ENCODE peak calls at places on chromosomes 4 and X, in eight cellular contexts. One of them, this sample, is unnamed.

GRCh38 chrX:5236096-5236495 is 992.6 kb downstream of the NLGN4X start:
- DNase-seq in suprapubic skin: no peak
- DNase-seq in prostate gland: no peak
- DNase-seq in stomach: no peak
- DNase-seq in HepG2: no peak
- DNase-seq in A549: peak; percentile 1
- DNase-seq in IMR-90: no peak
- DNase-seq in tibial nerve: no peak
- DNase-seq in this sample: no peak

GRCh38 chrX:17968367-17968766 is 107.3 kb upstream of the RAI2 start:
- DNase-seq in suprapubic skin: no peak
- DNase-seq in prostate gland: no peak
- DNase-seq in stomach: no peak
- DNase-seq in HepG2: no peak
- DNase-seq in A549: no peak
- DNase-seq in IMR-90: no peak
- DNase-seq in tibial nerve: no peak
- DNase-seq in this sample: no peak

GRCh38 chrX:113001836-113002235 is 161.2 kb upstream of the AMOT start:
- DNase-seq in suprapubic skin: no peak
- DNase-seq in prostate gland: no peak
- DNase-seq in stomach: no peak
- DNase-seq in HepG2: no peak
- DNase-seq in A549: no peak
- DNase-seq in IMR-90: no peak
- DNase-seq in tibial nerve: no peak
- DNase-seq in this sample: no peak

GRCh38 chr4:114208747-114209146 is 229.3 kb upstream of the ARSJ start:
- DNase-seq in suprapubic skin: no peak
- DNase-seq in prostate gland: no peak
- DNase-seq in stomach: no peak
- DNase-seq in HepG2: no peak
- DNase-seq in A549: no peak
- DNase-seq in IMR-90: peak; percentile 46
- DNase-seq in tibial nerve: no peak
- DNase-seq in this sample: no peak

GRCh38 chrX:149504915-149505651 is at the start of gene IDS:
- DNase-seq in suprapubic skin: peak; percentile 92
- DNase-seq in prostate gland: peak; percentile 83
- DNase-seq in stomach: peak; percentile 90
- DNase-seq in HepG2: peak; percentile 69
- DNase-seq in A549: peak; percentile 80
- DNase-seq in IMR-90: peak; percentile 83
- DNase-seq in tibial nerve: peak; percentile 81
- DNase-seq in this sample: peak; percentile 92

GRCh38 chr4:39348371-39349265 is 17.5 kb downstream of the RFC1 start:
- DNase-seq in suprapubic skin: no peak
- DNase-seq in prostate gland: no peak
- DNase-seq in stomach: no peak
- DNase-seq in HepG2: peak; percentile 41
- DNase-seq in A549: no peak
- DNase-seq in IMR-90: peak; percentile 56
- DNase-seq in tibial nerve: no peak
- DNase-seq in this sample: no peak

GRCh38 chrX:44183329-44183728 is 160.1 kb downstream of the EFHC2 start:
- DNase-seq in suprapubic skin: no peak
- DNase-seq in prostate gland: no peak
- DNase-seq in stomach: no peak
- DNase-seq in HepG2: no peak
- DNase-seq in A549: no peak
- DNase-seq in IMR-90: no peak
- DNase-seq in tibial nerve: no peak
- DNase-seq in this sample: no peak

GRCh38 chrX:53223955-53224859 is 800 bp downstream of the KDM5C start:
- DNase-seq in suprapubic skin: peak; percentile 73
- DNase-seq in prostate gland: no peak
- DNase-seq in stomach: no peak
- DNase-seq in HepG2: peak; percentile 13
- DNase-seq in A549: peak; percentile 35
- DNase-seq in IMR-90: peak; percentile 85
- DNase-seq in tibial nerve: no peak
- DNase-seq in this sample: no peak

GRCh38 chr4:139633661-139634060 is 32.0 kb upstream of the MGST2 start:
- DNase-seq in suprapubic skin: no peak
- DNase-seq in prostate gland: peak; percentile 27
- DNase-seq in stomach: peak; percentile 41
- DNase-seq in HepG2: peak; percentile 38
- DNase-seq in A549: peak; percentile 17
- DNase-seq in IMR-90: peak; percentile 20
- DNase-seq in tibial nerve: peak; percentile 18
- DNase-seq in this sample: peak; percentile 53

GRCh38 chr4:40240040-40240653 is 43.3 kb downstream of the RHOH start:
- DNase-seq in suprapubic skin: no peak
- DNase-seq in prostate gland: no peak
- DNase-seq in stomach: no peak
- DNase-seq in HepG2: no peak
- DNase-seq in A549: no peak
- DNase-seq in IMR-90: peak; percentile 11
- DNase-seq in tibial nerve: no peak
- DNase-seq in this sample: no peak

GRCh38 chr4:78747328-78747946 is 28.7 kb upstream of the BMP2K start:
- DNase-seq in suprapubic skin: no peak
- DNase-seq in prostate gland: no peak
- DNase-seq in stomach: no peak
- DNase-seq in HepG2: no peak
- DNase-seq in A549: no peak
- DNase-seq in IMR-90: peak; percentile 92
- DNase-seq in tibial nerve: no peak
- DNase-seq in this sample: no peak

GRCh38 chr4:112473985-112474384 is 42.0 kb downstream of the NEUROG2 start:
- DNase-seq in suprapubic skin: no peak
- DNase-seq in prostate gland: no peak
- DNase-seq in stomach: no peak
- DNase-seq in HepG2: no peak
- DNase-seq in A549: no peak
- DNase-seq in IMR-90: no peak
- DNase-seq in tibial nerve: no peak
- DNase-seq in this sample: no peak

GRCh38 chr4:6676722-6677558 is 16.7 kb upstream of the S100P start:
- DNase-seq in suprapubic skin: no peak
- DNase-seq in prostate gland: no peak
- DNase-seq in stomach: no peak
- DNase-seq in HepG2: no peak
- DNase-seq in A549: no peak
- DNase-seq in IMR-90: no peak
- DNase-seq in tibial nerve: no peak
- DNase-seq in this sample: no peak
- TF ChIP-seq POLR2A in suprapubic skin: no peak
- TF ChIP-seq POLR2A in prostate gland: no peak
- TF ChIP-seq POLR2A in stomach: no peak
- TF ChIP-seq POLR2A in HepG2: no peak
- TF ChIP-seq POLR2A in A549: no peak
- TF ChIP-seq POLR2A in IMR-90: no peak
- TF ChIP-seq POLR2A in tibial nerve: no peak
- TF ChIP-seq POLR2A in this sample: no peak

GRCh38 chr4:155403886-155404285 is 27.1 kb upstream of the MAP9 start:
- DNase-seq in suprapubic skin: no peak
- DNase-seq in prostate gland: no peak
- DNase-seq in stomach: no peak
- DNase-seq in HepG2: no peak
- DNase-seq in A549: peak; percentile 6
- DNase-seq in IMR-90: peak; percentile 72
- DNase-seq in tibial nerve: no peak
- DNase-seq in this sample: no peak
- TF ChIP-seq CTCF in suprapubic skin: no peak
- TF ChIP-seq CTCF in prostate gland: peak; percentile 27
- TF ChIP-seq CTCF in stomach: no peak
- TF ChIP-seq CTCF in HepG2: peak; percentile 25
- TF ChIP-seq CTCF in A549: peak; percentile 53
- TF ChIP-seq CTCF in IMR-90: peak; percentile 72
- TF ChIP-seq CTCF in tibial nerve: no peak
- TF ChIP-seq CTCF in this sample: no peak

DNA sequence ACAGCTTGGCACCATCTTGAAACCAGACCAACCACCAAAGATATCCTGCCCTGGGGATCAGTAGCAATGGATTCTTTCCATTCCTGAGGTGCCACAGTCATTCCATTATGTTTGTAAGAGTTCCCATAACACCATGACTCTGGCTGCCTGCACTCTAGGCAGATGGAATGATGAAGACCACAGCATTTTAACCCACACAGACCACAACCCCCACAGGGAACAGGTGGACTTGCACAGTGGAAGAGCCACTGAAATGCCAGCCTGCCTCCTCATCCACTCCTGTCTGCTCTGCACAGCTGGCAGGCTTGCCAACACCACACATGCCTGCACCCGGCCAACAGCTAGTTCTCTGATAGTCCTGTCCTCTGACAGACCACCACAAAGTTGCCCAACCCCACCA is 2362.2 kb upstream of the AGA start:
- DNase-seq in suprapubic skin: no peak
- DNase-seq in prostate gland: no peak
- DNase-seq in stomach: no peak
- DNase-seq in HepG2: no peak
- DNase-seq in A549: no peak
- DNase-seq in IMR-90: peak; percentile 13
- DNase-seq in tibial nerve: no peak
- DNase-seq in this sample: no peak
- H3K27ac ChIP-seq in suprapubic skin: no peak overlapping the region
- H3K27ac ChIP-seq in prostate gland: no peak overlapping the region
- H3K27ac ChIP-seq in stomach: no peak overlapping the region
- H3K27ac ChIP-seq in HepG2: no peak overlapping the region
- H3K27ac ChIP-seq in A549: no peak overlapping the region
- H3K27ac ChIP-seq in IMR-90: no peak overlapping the region
- H3K27ac ChIP-seq in tibial nerve: no peak overlapping the region
- H3K27ac ChIP-seq in this sample: no peak overlapping the region

GRCh38 chrX:103378990-103379389 is 2.7 kb downstream of the BEX3 start:
- DNase-seq in suprapubic skin: no peak
- DNase-seq in prostate gland: no peak
- DNase-seq in stomach: no peak
- DNase-seq in HepG2: no peak
- DNase-seq in A549: no peak
- DNase-seq in IMR-90: peak; percentile 26
- DNase-seq in tibial nerve: no peak
- DNase-seq in this sample: no peak

GRCh38 chrX:103373581-103373980 is 2.8 kb upstream of the BEX3 start:
- DNase-seq in suprapubic skin: no peak
- DNase-seq in prostate gland: no peak
- DNase-seq in stomach: no peak
- DNase-seq in HepG2: no peak
- DNase-seq in A549: peak; percentile 40
- DNase-seq in IMR-90: no peak
- DNase-seq in tibial nerve: no peak
- DNase-seq in this sample: no peak

GRCh38 chrX:103372886-103373285 is 3.5 kb upstream of the BEX3 start:
- DNase-seq in suprapubic skin: no peak
- DNase-seq in prostate gland: no peak
- DNase-seq in stomach: no peak
- DNase-seq in HepG2: no peak
- DNase-seq in A549: no peak
- DNase-seq in IMR-90: no peak
- DNase-seq in tibial nerve: no peak
- DNase-seq in this sample: no peak

GRCh38 chrX:103376979-103377324 is 614 bp downstream of the BEX3 start:
- DNase-seq in suprapubic skin: no peak
- DNase-seq in prostate gland: no peak
- DNase-seq in stomach: no peak
- DNase-seq in HepG2: no peak
- DNase-seq in A549: no peak
- DNase-seq in IMR-90: peak; percentile 27
- DNase-seq in tibial nerve: no peak
- DNase-seq in this sample: peak; percentile 23

DNA sequence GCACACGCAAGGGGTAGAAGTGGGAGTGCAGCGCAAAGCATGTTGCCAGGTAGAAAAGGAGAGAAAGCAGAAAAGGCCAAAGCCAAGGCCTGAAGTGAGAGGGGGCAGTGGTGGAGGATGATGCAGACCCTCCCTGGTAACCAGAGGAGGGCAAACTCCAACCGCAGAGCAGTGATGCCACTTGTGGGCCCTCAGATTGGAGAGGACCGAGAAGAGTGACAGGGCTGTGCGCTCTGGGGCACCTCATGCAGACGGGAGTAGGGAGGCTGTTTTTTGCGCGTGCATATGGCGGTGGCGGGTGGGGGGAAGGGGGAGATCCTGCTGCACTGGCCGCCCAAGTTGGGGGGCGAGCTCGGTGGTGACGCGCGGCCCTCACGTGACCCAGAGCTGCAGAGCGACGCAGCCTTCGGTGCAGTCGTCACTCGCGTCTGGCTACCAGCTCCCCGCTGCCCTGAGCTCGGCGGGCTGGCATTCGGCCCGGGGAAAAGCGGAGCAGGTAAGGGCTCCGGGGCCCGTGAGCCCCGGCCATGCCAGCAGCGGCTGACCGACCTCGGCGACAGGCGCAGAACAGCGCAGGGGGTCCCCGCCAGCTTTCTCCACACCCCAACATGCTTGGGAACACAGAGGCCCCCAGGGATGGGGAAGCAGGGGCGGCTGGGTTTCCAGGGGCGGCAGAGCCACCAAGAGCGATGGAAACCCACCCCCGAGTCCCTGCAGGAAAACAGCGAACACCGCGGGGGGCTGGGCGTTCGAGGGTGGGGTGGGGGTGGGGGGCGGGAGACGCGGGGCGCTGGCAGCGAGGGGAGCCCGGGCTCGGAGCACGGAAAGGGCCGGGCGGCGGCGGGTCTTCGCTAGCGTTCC is at the start of gene BEX3:
- DNase-seq in suprapubic skin: peak; percentile 65
- DNase-seq in prostate gland: peak; percentile 41
- DNase-seq in stomach: peak; percentile 66
- DNase-seq in HepG2: peak; percentile 24
- DNase-seq in A549: peak; percentile 48
- DNase-seq in IMR-90: peak; percentile 59
- DNase-seq in tibial nerve: peak; percentile 6
- DNase-seq in this sample: peak; percentile 68
- TF ChIP-seq POLR2A in suprapubic skin: no peak
- TF ChIP-seq POLR2A in prostate gland: peak; percentile 54
- TF ChIP-seq POLR2A in stomach: no peak
- TF ChIP-seq POLR2A in HepG2: peak; percentile 64
- TF ChIP-seq POLR2A in A549: peak; percentile 70
- TF ChIP-seq POLR2A in IMR-90: peak; percentile 80
- TF ChIP-seq POLR2A in tibial nerve: peak; percentile 63
- TF ChIP-seq POLR2A in this sample: no peak

GRCh38 chr4:32460972-32461371 is 1740.8 kb downstream of the PCDH7 start:
- DNase-seq in suprapubic skin: no peak
- DNase-seq in prostate gland: no peak
- DNase-seq in stomach: no peak
- DNase-seq in HepG2: no peak
- DNase-seq in A549: no peak
- DNase-seq in IMR-90: no peak
- DNase-seq in tibial nerve: no peak
- DNase-seq in this sample: no peak

GRCh38 chr4:32462944-32463343 is 1742.8 kb downstream of the PCDH7 start:
- DNase-seq in suprapubic skin: no peak
- DNase-seq in prostate gland: no peak
- DNase-seq in stomach: no peak
- DNase-seq in HepG2: peak; percentile 22
- DNase-seq in A549: no peak
- DNase-seq in IMR-90: peak; percentile 3
- DNase-seq in tibial nerve: no peak
- DNase-seq in this sample: peak; percentile 16
- TF ChIP-seq CTCF in suprapubic skin: no peak
- TF ChIP-seq CTCF in prostate gland: no peak
- TF ChIP-seq CTCF in stomach: no peak
- TF ChIP-seq CTCF in HepG2: peak; percentile 51
- TF ChIP-seq CTCF in A549: no peak
- TF ChIP-seq CTCF in IMR-90: peak; percentile 34
- TF ChIP-seq CTCF in tibial nerve: no peak
- TF ChIP-seq CTCF in this sample: peak; percentile 24

This sample was measured in testis.